ENCODE peak calls at places on chromosome 9, in six cellular contexts. One of them, this sample, is unnamed.

GRCh38 chr9:76542360-76542759 is 83.4 kb downstream of the GCNT1 start:
- DNase-seq in CD4-positive, alpha-beta T cell: no peak
- DNase-seq in hepatocyte: no peak
- DNase-seq in A549: no peak
- DNase-seq in H9: no peak
- DNase-seq in heart right ventricle: no peak
- DNase-seq in this sample: no peak

GRCh38 chr9:33014665-33015014 is 10.4 kb upstream of the DNAJA1 start:
- DNase-seq in CD4-positive, alpha-beta T cell: no peak
- DNase-seq in hepatocyte: no peak
- DNase-seq in A549: no peak
- DNase-seq in H9: no peak
- DNase-seq in heart right ventricle: no peak
- DNase-seq in this sample: no peak

GRCh38 chr9:95772320-95773060 is 103.0 kb upstream of the ERCC6L2 start:
- DNase-seq in CD4-positive, alpha-beta T cell: no peak
- DNase-seq in hepatocyte: peak
- DNase-seq in A549: no peak
- DNase-seq in H9: peak
- DNase-seq in heart right ventricle: peak
- DNase-seq in this sample: no peak

GRCh38 chr9:95004452-95005275 is 278.2 kb downstream of the AOPEP start:
- DNase-seq in CD4-positive, alpha-beta T cell: peak
- DNase-seq in hepatocyte: peak
- DNase-seq in A549: no peak
- DNase-seq in H9: no peak
- DNase-seq in heart right ventricle: peak
- DNase-seq in this sample: peak

GRCh38 chr9:70947086-70947485 is 174.3 kb downstream of the TRPM3 start:
- DNase-seq in CD4-positive, alpha-beta T cell: no peak
- DNase-seq in hepatocyte: no peak
- DNase-seq in A549: no peak
- DNase-seq in H9: no peak
- DNase-seq in heart right ventricle: no peak
- DNase-seq in this sample: no peak

GRCh38 chr9:19552693-19553092 is 143.9 kb downstream of the ACER2 start:
- DNase-seq in CD4-positive, alpha-beta T cell: no peak
- DNase-seq in hepatocyte: no peak
- DNase-seq in A549: no peak
- DNase-seq in H9: no peak
- DNase-seq in heart right ventricle: no peak
- DNase-seq in this sample: no peak

GRCh38 chr9:96158909-96159575 is 142.9 kb downstream of the HSD17B3 start:
- DNase-seq in CD4-positive, alpha-beta T cell: no peak
- DNase-seq in hepatocyte: no peak
- DNase-seq in A549: no peak
- DNase-seq in H9: no peak
- DNase-seq in heart right ventricle: no peak
- DNase-seq in this sample: no peak

GRCh38 chr9:95481000-95481399 is 35.8 kb downstream of the PTCH1 start:
- DNase-seq in CD4-positive, alpha-beta T cell: no peak
- DNase-seq in hepatocyte: no peak
- DNase-seq in A549: no peak
- DNase-seq in H9: no peak
- DNase-seq in heart right ventricle: no peak
- DNase-seq in this sample: no peak

GRCh38 chr9:81289622-81290021 is 399.7 kb downstream of the TLE1 start:
- DNase-seq in CD4-positive, alpha-beta T cell: no peak
- DNase-seq in hepatocyte: no peak
- DNase-seq in A549: no peak
- DNase-seq in H9: no peak
- DNase-seq in heart right ventricle: no peak
- DNase-seq in this sample: no peak

GRCh38 chr9:125683486-125683885 is 23.5 kb downstream of the MAPKAP1 start:
- DNase-seq in CD4-positive, alpha-beta T cell: no peak
- DNase-seq in hepatocyte: no peak
- DNase-seq in A549: no peak
- DNase-seq in H9: no peak
- DNase-seq in heart right ventricle: no peak
- DNase-seq in this sample: no peak

GRCh38 chr9:135340143-135340655 is 139.4 kb upstream of the PPP1R26 start:
- DNase-seq in CD4-positive, alpha-beta T cell: no peak
- DNase-seq in hepatocyte: no peak
- DNase-seq in A549: no peak
- DNase-seq in H9: peak
- DNase-seq in heart right ventricle: no peak
- DNase-seq in this sample: no peak

GRCh38 chr9:120402741-120403542 is 177.0 kb downstream of the CDK5RAP2 start:
- DNase-seq in CD4-positive, alpha-beta T cell: no peak
- DNase-seq in hepatocyte: peak
- DNase-seq in A549: peak
- DNase-seq in H9: no peak
- DNase-seq in heart right ventricle: no peak
- DNase-seq in this sample: no peak

GRCh38 chr9:106621299-106621920 is 241.6 kb upstream of the ZNF462 start:
- DNase-seq in CD4-positive, alpha-beta T cell: no peak
- DNase-seq in hepatocyte: no peak
- DNase-seq in A549: no peak
- DNase-seq in H9: peak
- DNase-seq in heart right ventricle: no peak
- DNase-seq in this sample: no peak

GRCh38 chr9:123534336-123534735 is 178.3 kb downstream of the CRB2 start:
- DNase-seq in CD4-positive, alpha-beta T cell: no peak
- DNase-seq in hepatocyte: no peak
- DNase-seq in A549: no peak
- DNase-seq in H9: no peak
- DNase-seq in heart right ventricle: no peak
- DNase-seq in this sample: no peak

GRCh38 chr9:136572003-136572595 is 26.3 kb upstream of the NOTCH1 start:
- DNase-seq in CD4-positive, alpha-beta T cell: no peak
- DNase-seq in hepatocyte: peak
- DNase-seq in A549: peak
- DNase-seq in H9: peak
- DNase-seq in heart right ventricle: peak
- DNase-seq in this sample: no peak

GRCh38 chr9:127397722-127398647 is 1.0 kb downstream of the SLC2A8 start:
- DNase-seq in CD4-positive, alpha-beta T cell: no peak
- DNase-seq in hepatocyte: peak
- DNase-seq in A549: peak
- DNase-seq in H9: peak
- DNase-seq in heart right ventricle: peak
- DNase-seq in this sample: no peak

GRCh38 chr9:12694013-12694412 is 828 bp downstream of the TYRP1 start:
- DNase-seq in CD4-positive, alpha-beta T cell: no peak
- DNase-seq in hepatocyte: no peak
- DNase-seq in A549: no peak
- DNase-seq in H9: no peak
- DNase-seq in heart right ventricle: no peak
- DNase-seq in this sample: no peak

GRCh38 chr9:127723450-127723849 is 7.6 kb downstream of the TTC16 start:
- DNase-seq in CD4-positive, alpha-beta T cell: no peak
- DNase-seq in hepatocyte: no peak
- DNase-seq in A549: no peak
- DNase-seq in H9: no peak
- DNase-seq in heart right ventricle: no peak
- DNase-seq in this sample: no peak

GRCh38 chr9:129393064-129393463 is 215.0 kb upstream of the IER5L start:
- DNase-seq in CD4-positive, alpha-beta T cell: no peak
- DNase-seq in hepatocyte: no peak
- DNase-seq in A549: no peak
- DNase-seq in H9: no peak
- DNase-seq in heart right ventricle: no peak
- DNase-seq in this sample: no peak

GRCh38 chr9:130254753-130255637 is 10.6 kb upstream of the HMCN2 start:
- DNase-seq in CD4-positive, alpha-beta T cell: no peak
- DNase-seq in hepatocyte: no peak
- DNase-seq in A549: no peak
- DNase-seq in H9: no peak
- DNase-seq in heart right ventricle: no peak
- DNase-seq in this sample: no peak

GRCh38 chr9:84140535-84141101 is 160.0 kb downstream of the RMI1 start:
- DNase-seq in CD4-positive, alpha-beta T cell: peak
- DNase-seq in hepatocyte: peak
- DNase-seq in A549: no peak
- DNase-seq in H9: peak
- DNase-seq in heart right ventricle: no peak
- DNase-seq in this sample: peak

GRCh38 chr9:92952861-92953620 is 5.7 kb downstream of the FGD3 start:
- DNase-seq in CD4-positive, alpha-beta T cell: no peak
- DNase-seq in hepatocyte: no peak
- DNase-seq in A549: no peak
- DNase-seq in H9: no peak
- DNase-seq in heart right ventricle: no peak
- DNase-seq in this sample: no peak

GRCh38 chr9:136857606-136858412 is 5.7 kb downstream of the MAMDC4 start:
- DNase-seq in CD4-positive, alpha-beta T cell: no peak
- DNase-seq in hepatocyte: peak
- DNase-seq in A549: no peak
- DNase-seq in H9: peak
- DNase-seq in heart right ventricle: no peak
- DNase-seq in this sample: no peak

GRCh38 chr9:136793063-136793946 is 2.2 kb downstream of the TMEM141 start:
- DNase-seq in CD4-positive, alpha-beta T cell: no peak
- DNase-seq in hepatocyte: peak
- DNase-seq in A549: no peak
- DNase-seq in H9: peak
- DNase-seq in heart right ventricle: no peak
- DNase-seq in this sample: no peak

GRCh38 chr9:123376218-123377071 is 20.4 kb downstream of the CRB2 start:
- DNase-seq in CD4-positive, alpha-beta T cell: no peak
- DNase-seq in hepatocyte: no peak
- DNase-seq in A549: no peak
- DNase-seq in H9: no peak
- DNase-seq in heart right ventricle: no peak
- DNase-seq in this sample: no peak

GRCh38 chr9:29750062-29750461 is 2176.8 kb upstream of the C9orf72 start:
- DNase-seq in CD4-positive, alpha-beta T cell: no peak
- DNase-seq in hepatocyte: no peak
- DNase-seq in A549: no peak
- DNase-seq in H9: no peak
- DNase-seq in heart right ventricle: no peak
- DNase-seq in this sample: no peak

GRCh38 chr9:26125693-26126092 is 447.4 kb upstream of the TUSC1 start:
- DNase-seq in CD4-positive, alpha-beta T cell: no peak
- DNase-seq in hepatocyte: no peak
- DNase-seq in A549: no peak
- DNase-seq in H9: no peak
- DNase-seq in heart right ventricle: no peak
- DNase-seq in this sample: no peak

GRCh38 chr9:26132913-26133312 is 454.7 kb upstream of the TUSC1 start:
- DNase-seq in CD4-positive, alpha-beta T cell: no peak
- DNase-seq in hepatocyte: no peak
- DNase-seq in A549: no peak
- DNase-seq in H9: no peak
- DNase-seq in heart right ventricle: no peak
- DNase-seq in this sample: no peak

GRCh38 chr9:26133537-26133936 is 455.3 kb upstream of the TUSC1 start:
- DNase-seq in CD4-positive, alpha-beta T cell: no peak
- DNase-seq in hepatocyte: no peak
- DNase-seq in A549: no peak
- DNase-seq in H9: no peak
- DNase-seq in heart right ventricle: no peak
- DNase-seq in this sample: no peak

GRCh38 chr9:26131891-26132290 is 453.6 kb upstream of the TUSC1 start:
- DNase-seq in CD4-positive, alpha-beta T cell: no peak
- DNase-seq in hepatocyte: no peak
- DNase-seq in A549: no peak
- DNase-seq in H9: no peak
- DNase-seq in heart right ventricle: no peak
- DNase-seq in this sample: no peak

DNA sequence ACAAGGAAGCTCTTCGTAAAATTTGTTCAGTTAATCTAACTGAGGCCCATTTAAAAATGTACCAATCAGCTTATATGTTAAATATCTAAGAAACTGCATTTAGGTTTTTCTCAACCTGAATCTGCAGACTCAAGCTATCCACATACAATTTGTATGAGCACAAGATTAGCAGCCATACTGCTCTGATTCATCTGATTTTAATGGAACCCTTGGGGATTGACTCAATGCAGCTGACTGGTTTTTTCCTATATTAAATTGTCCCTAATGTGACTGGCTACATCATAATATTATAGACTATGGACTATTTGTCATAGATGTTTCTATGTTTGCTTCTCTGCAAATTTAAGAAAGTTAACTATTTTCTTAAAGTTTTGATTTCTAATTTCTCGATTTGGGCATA is 451.0 kb upstream of the TUSC1 start:
- DNase-seq in CD4-positive, alpha-beta T cell: no peak
- DNase-seq in hepatocyte: no peak
- DNase-seq in A549: no peak
- DNase-seq in H9: no peak
- DNase-seq in heart right ventricle: no peak
- DNase-seq in this sample: no peak
- H3K27ac ChIP-seq in CD4-positive, alpha-beta T cell: no peak
- H3K27ac ChIP-seq in hepatocyte: no peak
- H3K27ac ChIP-seq in A549: no peak
- H3K27ac ChIP-seq in H9: no peak
- H3K27ac ChIP-seq in heart right ventricle: no peak
- H3K27ac ChIP-seq in this sample: no peak

DNA sequence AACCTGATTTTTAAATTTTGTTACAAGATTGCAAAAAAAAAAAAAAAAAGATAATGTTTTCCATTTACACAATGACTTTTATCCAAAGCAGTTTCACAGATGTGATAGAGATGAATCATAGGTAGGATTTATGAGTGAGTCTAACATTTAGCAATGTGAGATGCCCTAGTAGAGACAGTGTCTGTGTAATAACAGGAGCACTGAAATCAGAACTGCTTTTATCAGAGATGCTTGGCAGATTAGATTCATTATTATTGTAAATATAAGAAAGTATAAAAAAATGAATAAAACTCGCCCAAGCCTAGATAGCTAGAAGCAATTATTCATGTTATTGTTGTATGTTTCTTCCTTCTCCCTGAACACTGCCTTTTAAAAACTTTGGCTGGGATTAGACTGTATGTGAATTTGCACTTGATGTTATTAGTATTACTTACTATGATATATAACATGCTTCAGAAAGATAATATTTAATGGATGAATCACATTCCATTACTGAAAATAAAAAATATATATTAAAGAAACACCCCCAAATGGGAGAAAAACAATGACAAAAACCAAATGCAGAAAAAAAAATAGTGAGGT is 567.3 kb upstream of the KLF4 start:
- DNase-seq in CD4-positive, alpha-beta T cell: no peak
- DNase-seq in hepatocyte: no peak
- DNase-seq in A549: peak
- DNase-seq in H9: no peak
- DNase-seq in heart right ventricle: no peak
- DNase-seq in this sample: no peak
- H3K27ac ChIP-seq in CD4-positive, alpha-beta T cell: no peak
- H3K27ac ChIP-seq in hepatocyte: peak
- H3K27ac ChIP-seq in A549: peak
- H3K27ac ChIP-seq in H9: no peak
- H3K27ac ChIP-seq in heart right ventricle: no peak
- H3K27ac ChIP-seq in this sample: no peak

GRCh38 chr9:36594228-36594627 is 21.5 kb downstream of the MELK start:
- DNase-seq in CD4-positive, alpha-beta T cell: no peak
- DNase-seq in hepatocyte: no peak
- DNase-seq in A549: no peak
- DNase-seq in H9: no peak
- DNase-seq in heart right ventricle: no peak
- DNase-seq in this sample: no peak
- H3K27ac ChIP-seq in CD4-positive, alpha-beta T cell: no peak
- H3K27ac ChIP-seq in hepatocyte: no peak
- H3K27ac ChIP-seq in A549: no peak
- H3K27ac ChIP-seq in H9: no peak
- H3K27ac ChIP-seq in heart right ventricle: no peak
- H3K27ac ChIP-seq in this sample: no peak

GRCh38 chr9:113395000-113395861 is 5.9 kb downstream of the ALAD start:
- DNase-seq in CD4-positive, alpha-beta T cell: no peak
- DNase-seq in hepatocyte: no peak
- DNase-seq in A549: no peak
- DNase-seq in H9: no peak
- DNase-seq in heart right ventricle: no peak
- DNase-seq in this sample: no peak
- H3K27ac ChIP-seq in CD4-positive, alpha-beta T cell: no peak
- H3K27ac ChIP-seq in hepatocyte: no peak
- H3K27ac ChIP-seq in A549: no peak
- H3K27ac ChIP-seq in H9: no peak
- H3K27ac ChIP-seq in heart right ventricle: no peak
- H3K27ac ChIP-seq in this sample: no peak